ENCODE peak calls at places on chromosome 14, in eight cellular contexts. X is heart left ventricle; E is A549; D is stimulated activated CD4-positive, alpha-beta T cell treated with anti-CD3 and anti-CD28 coated beads, Interleukin-15, amount 100 ng/mL, for 1 hour; R is Calu3; W is A172; I is lung microvascular endothelial cell; J is EL. U is an unnamed sample.

GRCh38 chr14:99361596-99362220 is 89.7 kb upstream of the BCL11B start:
- DNase-seq in X (no peak), E (no peak), D (no peak), R (no peak), W (no peak), I (no peak), J (no peak), U (no peak)

GRCh38 chr14:58560208-58560607 is 77.6 kb upstream of the DACT1 start:
- DNase-seq in X (no peak), E (no peak), D (no peak), R (no peak), W (peak), I (peak), J (peak), U (no peak)

GRCh38 chr14:82501554-82501953 is 967.9 kb upstream of the SEL1L start:
- DNase-seq in X (no peak), E (no peak), D (no peak), R (no peak), W (no peak), I (no peak), J (no peak), U (no peak)

GRCh38 chr14:31113794-31114193 is 87.6 kb upstream of the STRN3 start:
- DNase-seq in X (no peak), E (no peak), D (no peak), R (no peak), W (no peak), I (no peak), J (no peak), U (no peak)

GRCh38 chr14:37586783-37587428 is 8.1 kb downstream of the FOXA1 start:
- DNase-seq in X (no peak), E (no peak), D (no peak), R (no peak), W (no peak), I (no peak), J (no peak), U (no peak)

GRCh38 chr14:72598328-72598727 is 295.6 kb downstream of the DPF3 start:
- DNase-seq in X (no peak), E (no peak), D (no peak), R (no peak), W (no peak), I (no peak), J (no peak), U (no peak)

GRCh38 chr14:68015356-68016242 is 196.0 kb downstream of the RAD51B start:
- DNase-seq in X (no peak), E (no peak), D (no peak), R (no peak), W (peak), I (no peak), J (peak), U (no peak)

GRCh38 chr14:103073367-103073875 is 10.6 kb upstream of the LBHD2 start:
- DNase-seq in X (no peak), E (peak), D (no peak), R (peak), W (no peak), I (no peak), J (no peak), U (no peak)

GRCh38 chr14:45679852-45680251 is 426.9 kb upstream of the MIS18BP1 start:
- DNase-seq in X (no peak), E (no peak), D (no peak), R (no peak), W (peak), I (peak), J (peak), U (no peak)

GRCh38 chr14:99807413-99808132 is 14.4 kb downstream of the EML1 start:
- DNase-seq in X (no peak), E (peak), D (no peak), R (no peak), W (peak), I (no peak), J (no peak), U (no peak)

GRCh38 chr14:32808574-32809098 is 130.0 kb upstream of the NPAS3 start:
- DNase-seq in X (no peak), E (no peak), D (no peak), R (no peak), W (peak), I (peak), J (no peak), U (no peak)

GRCh38 chr14:96554315-96554910 is 52.2 kb downstream of the PAPOLA start:
- DNase-seq in X (no peak), E (no peak), D (no peak), R (no peak), W (no peak), I (no peak), J (no peak), U (no peak)

GRCh38 chr14:74029136-74029535 is 10.0 kb downstream of the BBOF1 start:
- DNase-seq in X (no peak), E (no peak), D (no peak), R (no peak), W (no peak), I (no peak), J (no peak), U (no peak)

GRCh38 chr14:20632831-20633771 is 8.4 kb downstream of the OR6S1 start:
- DNase-seq in X (no peak), E (peak), D (no peak), R (peak), W (peak), I (peak), J (peak), U (no peak)

GRCh38 chr14:65772901-65773574 is 360.5 kb downstream of the FUT8 start:
- DNase-seq in X (no peak), E (no peak), D (no peak), R (no peak), W (no peak), I (no peak), J (no peak), U (no peak)

GRCh38 chr14:76203086-76204001 is 51.6 kb downstream of the GPATCH2L start:
- DNase-seq in X (peak), E (peak), D (no peak), R (peak), W (peak), I (peak), J (peak), U (no peak)

GRCh38 chr14:104681689-104682074 is 7.7 kb upstream of the INF2 start:
- DNase-seq in X (peak), E (peak), D (no peak), R (peak), W (peak), I (peak), J (peak), U (peak)

GRCh38 chr14:69351385-69351784 is 46.7 kb downstream of the ERH start:
- DNase-seq in X (no peak), E (no peak), D (no peak), R (no peak), W (no peak), I (no peak), J (no peak), U (no peak)

GRCh38 chr14:91264151-91265150 is 19.9 kb upstream of the GPR68 start:
- DNase-seq in X (peak), E (no peak), D (no peak), R (peak), W (no peak), I (no peak), J (no peak), U (no peak)

GRCh38 chr14:51211149-51211548 is 28.9 kb upstream of the TMX1 start:
- DNase-seq in X (no peak), E (no peak), D (no peak), R (peak), W (no peak), I (no peak), J (no peak), U (no peak)

GRCh38 chr14:58078471-58078870 is 73.5 kb downstream of the ARMH4 start:
- DNase-seq in X (no peak), E (no peak), D (no peak), R (no peak), W (no peak), I (no peak), J (peak), U (no peak)

GRCh38 chr14:54278665-54279295 is 118.0 kb upstream of the CDKN3 start:
- DNase-seq in X (no peak), E (no peak), D (no peak), R (no peak), W (no peak), I (no peak), J (no peak), U (no peak)

GRCh38 chr14:51554339-51554920 is 97.3 kb upstream of the FRMD6 start:
- DNase-seq in X (no peak), E (no peak), D (no peak), R (no peak), W (peak), I (peak), J (peak), U (no peak)

GRCh38 chr14:103545915-103546650 is 16.4 kb downstream of the BAG5 start:
- DNase-seq in X (no peak), E (no peak), D (no peak), R (no peak), W (no peak), I (no peak), J (no peak), U (no peak)

GRCh38 chr14:65304963-65305362 is 107.6 kb upstream of the FUT8 start:
- DNase-seq in X (no peak), E (no peak), D (no peak), R (no peak), W (no peak), I (no peak), J (no peak), U (no peak)

GRCh38 chr14:89370781-89371180 is 46.3 kb downstream of the FOXN3 start:
- DNase-seq in X (no peak), E (no peak), D (no peak), R (no peak), W (no peak), I (no peak), J (no peak), U (no peak)

U was measured in breast epithelium.